ENCODE peak calls at places on chromosome 10, in six cellular contexts. Z is esophagus muscularis mucosa, D is cardiac muscle cell, A is PC-3, T is HCT116, O is spleen. M is an unnamed sample.
A peak's percentile ranks its signal among the peaks of the same experiment; 100 is the strongest.

GRCh38 chr10:91665842-91666241 is 33.0 kb upstream of the PPP1R3C start:
- DNase-seq in Z (peak; percentile 55), D (no peak), A (no peak), T (no peak), O (no peak), M (no peak)

GRCh38 chr10:14545827-14546226 is 215.1 kb upstream of the FRMD4A start:
- DNase-seq in Z (no peak), D (peak; percentile 59), A (peak; percentile 72), T (no peak), O (no peak), M (no peak)

GRCh38 chr10:93762979-93763391 is 5.2 kb downstream of the LGI1 start:
- DNase-seq in Z (no peak), D (no peak), A (peak; percentile 22), T (no peak), O (no peak), M (no peak)

GRCh38 chr10:43962346-43963191 is 313.9 kb upstream of the ZNF32 start:
- DNase-seq in Z (peak; percentile 57), D (no peak), A (no peak), T (no peak), O (peak; percentile 41), M (no peak)

GRCh38 chr10:230758-231157 is 95.5 kb downstream of the ZMYND11 start:
- DNase-seq in Z (no peak), D (no peak), A (peak; percentile 27), T (peak; percentile 8), O (no peak), M (no peak)

GRCh38 chr10:96618648-96619047 is 31.8 kb upstream of the TM9SF3 start:
- DNase-seq in Z (no peak), D (peak; percentile 54), A (no peak), T (no peak), O (no peak), M (peak; percentile 30)

GRCh38 chr10:70480254-70480861 is 1.8 kb downstream of the PALD1 start:
- DNase-seq in Z (no peak), D (no peak), A (no peak), T (no peak), O (no peak), M (no peak)

GRCh38 chr10:73648252-73648651 is 7.0 kb upstream of the MYOZ1 start:
- DNase-seq in Z (no peak), D (peak; percentile 22), A (no peak), T (no peak), O (no peak), M (no peak)

GRCh38 chr10:123884351-123884906 is 7.2 kb downstream of the CPXM2 start:
- DNase-seq in Z (no peak), D (no peak), A (no peak), T (no peak), O (no peak), M (no peak)

GRCh38 chr10:124110882-124111281 is 17.5 kb upstream of the CHST15 start:
- DNase-seq in Z (no peak), D (no peak), A (no peak), T (no peak), O (no peak), M (no peak)

GRCh38 chr10:58385784-58386112 is 538 bp downstream of the TFAM start:
- DNase-seq in Z (no peak), D (peak; percentile 34), A (peak; percentile 60), T (no peak), O (no peak), M (peak; percentile 16)

GRCh38 chr10:71371750-71372166 is 25.0 kb upstream of the CDH23 start:
- DNase-seq in Z (no peak), D (no peak), A (no peak), T (no peak), O (no peak), M (no peak)

GRCh38 chr10:110783509-110784103 is 88.1 kb upstream of the PDCD4 start:
- DNase-seq in Z (no peak), D (peak; percentile 52), A (no peak), T (no peak), O (no peak), M (no peak)

GRCh38 chr10:27052646-27053045 is 47.6 kb downstream of the ANKRD26 start:
- DNase-seq in Z (no peak), D (no peak), A (no peak), T (no peak), O (no peak), M (no peak)

GRCh38 chr10:60114765-60115586 is 208.6 kb upstream of the CCDC6 start:
- DNase-seq in Z (no peak), D (peak; percentile 91), A (peak; percentile 96), T (peak; percentile 29), O (no peak), M (peak; percentile 23)

GRCh38 chr10:102324061-102324460 is 71.4 kb upstream of the NFKB2 start:
- DNase-seq in Z (no peak), D (peak; percentile 31), A (no peak), T (no peak), O (no peak), M (no peak)
- H3K27ac ChIP-seq in Z (no peak overlapping the region), D (peak overlapping the region; percentile 42), A (no peak overlapping the region), T (no peak overlapping the region), O (no peak overlapping the region), M (no peak overlapping the region)

GRCh38 chr10:113438660-113439059 is 114.2 kb upstream of the HABP2 start:
- DNase-seq in Z (no peak), D (peak; percentile 21), A (peak; percentile 55), T (no peak), O (no peak), M (no peak)

GRCh38 chr10:113442340-113442739 is 110.5 kb upstream of the HABP2 start:
- DNase-seq in Z (no peak), D (no peak), A (no peak), T (no peak), O (no peak), M (no peak)

GRCh38 chr10:113441871-113442270 is 111.0 kb upstream of the HABP2 start:
- DNase-seq in Z (no peak), D (no peak), A (no peak), T (no peak), O (no peak), M (no peak)

GRCh38 chr10:113444766-113445365 is 108.0 kb upstream of the HABP2 start:
- DNase-seq in Z (peak; percentile 83), D (no peak), A (no peak), T (no peak), O (no peak), M (no peak)

GRCh38 chr10:113441220-113441619 is 111.6 kb upstream of the HABP2 start:
- DNase-seq in Z (no peak), D (no peak), A (no peak), T (no peak), O (no peak), M (no peak)
- TF ChIP-seq CTCF in Z (no peak), D (no peak), A (no peak), T (peak; percentile 39), O (no peak), M (no peak)

DNA sequence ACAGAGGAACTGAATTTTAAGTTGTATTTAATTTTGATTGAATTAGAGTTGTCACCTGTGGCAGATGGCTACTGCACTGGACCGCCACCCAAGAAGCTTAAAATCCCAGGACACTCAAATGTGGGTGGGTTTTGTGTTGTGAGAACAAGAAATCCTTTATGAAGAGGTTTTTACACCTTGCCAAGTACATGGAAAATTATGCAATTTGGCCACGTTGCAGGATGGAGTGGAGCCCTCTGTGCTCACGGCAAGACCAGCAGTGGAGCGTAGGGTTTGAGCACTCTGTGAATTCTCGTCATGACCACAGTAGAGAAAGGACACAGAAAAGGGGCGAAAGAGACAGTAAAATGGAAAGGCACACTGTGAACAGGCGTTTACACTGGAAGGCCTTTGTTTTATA is 222.7 kb downstream of the ADARB2 start:
- DNase-seq in Z (peak; percentile 89), D (no peak), A (no peak), T (no peak), O (no peak), M (no peak)
- H3K9me3 ChIP-seq in Z (no peaks in the 10 kb centered on the region), D (no peaks in the 10 kb centered on the region), A (no peaks in the 10 kb centered on the region), T (no peaks in the 10 kb centered on the region), O (no peaks in the 10 kb centered on the region), M (no peaks in the 10 kb centered on the region)

GRCh38 chr10:101005869-101006567 is 6.4 kb downstream of the LZTS2 start:
- DNase-seq in Z (no peak), D (no peak), A (no peak), T (no peak), O (no peak), M (no peak)
- H3K27ac ChIP-seq in Z (no peak overlapping the region), D (peak overlapping the region; percentile 62), A (no peak overlapping the region), T (no peak overlapping the region), O (peak overlapping the region; percentile 3), M (no peak overlapping the region)

DNA sequence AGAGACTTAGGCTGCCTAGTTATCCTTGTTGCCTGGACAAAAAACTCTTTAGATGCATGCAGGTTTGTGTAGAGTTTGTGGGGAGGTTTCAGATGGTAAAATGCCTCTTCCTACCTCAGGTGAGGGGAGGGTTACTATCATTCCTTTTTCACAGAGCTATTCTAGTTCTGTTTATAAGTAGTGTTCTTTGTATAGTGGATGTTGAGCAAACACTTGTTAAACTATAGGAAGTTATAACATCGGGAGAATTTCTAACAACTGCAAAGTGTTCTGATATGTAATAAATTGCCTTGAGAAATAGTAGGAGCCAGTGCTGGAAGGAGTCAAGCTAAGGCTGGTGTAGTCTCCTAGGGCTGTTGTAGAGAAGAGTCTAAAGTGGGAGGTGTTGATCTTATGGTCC is 6.7 kb upstream of the FAS start:
- DNase-seq in Z (no peak), D (no peak), A (no peak), T (no peak), O (no peak), M (no peak)
- TF ChIP-seq CTCF in Z (no peak), D (no peak), A (no peak), T (no peak), O (no peak), M (no peak)

DNA sequence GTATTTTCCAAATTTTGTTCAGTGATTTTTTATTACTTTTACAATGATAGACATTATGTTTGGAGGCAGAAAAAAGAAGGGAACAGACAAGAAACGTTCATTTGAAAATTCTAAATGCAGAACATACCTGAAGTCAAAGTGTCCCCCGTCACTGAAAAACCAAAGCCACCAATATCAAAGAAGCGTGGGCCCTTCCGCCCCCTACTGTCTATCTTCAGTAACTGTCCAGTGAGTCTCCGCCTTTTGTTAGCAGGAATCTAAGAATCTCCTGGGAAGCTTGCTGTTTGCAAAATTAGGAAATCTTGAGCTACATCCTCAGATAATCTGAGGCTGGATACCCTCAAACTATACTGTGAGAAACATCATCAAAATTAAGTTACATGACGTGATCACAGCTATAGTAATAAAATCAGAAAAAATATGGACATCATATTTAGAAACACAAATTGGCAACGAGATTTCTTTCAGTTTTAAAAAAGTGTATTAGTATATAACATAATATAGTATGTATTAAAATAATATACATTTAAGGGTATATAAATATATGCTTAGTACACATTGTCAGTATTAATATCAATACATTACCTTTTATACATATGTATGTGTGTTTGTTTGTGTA is 169.3 kb upstream of the AKR1E2 start:
- DNase-seq in Z (no peak), D (peak; percentile 77), A (peak; percentile 64), T (peak; percentile 58), O (peak; percentile 76), M (peak; percentile 57)
- H3K9me3 ChIP-seq in Z (no peaks in the 10 kb centered on the region), D (no peaks in the 10 kb centered on the region), A (no peaks in the 10 kb centered on the region), T (no peaks in the 10 kb centered on the region), O (no peaks in the 10 kb centered on the region), M (no peaks in the 10 kb centered on the region)